ENCODE peak calls at places on chromosomes 3 and 15, in seven cellular contexts. N, M, G, D, E, L and Z are unnamed samples.

GRCh38 chr15:64930019-64930652 is 18.4 kb downstream of the ANKDD1A start:
- DNase-seq in N (no peak), M (no peak), G (no peak), D (no peak), E (no peak), L (no peak), Z (no peak)

GRCh38 chr15:31169558-31169957 is 68.0 kb upstream of the TRPM1 start:
- DNase-seq in N (no peak), M (no peak), G (no peak), D (no peak), E (no peak), L (no peak), Z (no peak)

GRCh38 chr15:55954862-55955605 is 38.4 kb downstream of the NEDD4 start:
- DNase-seq in N (no peak), M (no peak), G (no peak), D (no peak), E (no peak), L (no peak), Z (no peak)

GRCh38 chr3:43394071-43394501 is 107.7 kb downstream of the SNRK start:
- DNase-seq in N (no peak), M (peak; percentile 28), G (no peak), D (peak; percentile 68), E (no peak), L (no peak), Z (no peak)

GRCh38 chr15:68829068-68829467 is 8.4 kb upstream of the ANP32A start:
- DNase-seq in N (no peak), M (no peak), G (no peak), D (peak; percentile 25), E (peak; percentile 54), L (no peak), Z (no peak)

GRCh38 chr3:105505167-105505566 is 138.5 kb downstream of the ALCAM start:
- DNase-seq in N (no peak), M (no peak), G (no peak), D (no peak), E (no peak), L (no peak), Z (no peak)

GRCh38 chr3:144197582-144197981 is 226.0 kb downstream of the DIPK2A start:
- DNase-seq in N (no peak), M (no peak), G (no peak), D (no peak), E (no peak), L (no peak), Z (no peak)

GRCh38 chr3:65614585-65614984 is 424.1 kb downstream of the MAGI1 start:
- DNase-seq in N (no peak), M (no peak), G (no peak), D (no peak), E (no peak), L (no peak), Z (no peak)

GRCh38 chr3:23877324-23877980 is 39.3 kb downstream of the NKIRAS1 start:
- DNase-seq in N (no peak), M (no peak), G (no peak), D (peak; percentile 91), E (no peak), L (no peak), Z (no peak)

GRCh38 chr15:67840747-67841634 is 1.1 kb upstream of the RNU6-1 start:
- DNase-seq in N (no peak), M (no peak), G (no peak), D (peak; percentile 43), E (no peak), L (peak; percentile 8), Z (no peak)

GRCh38 chr3:64318001-64318400 is 92.7 kb upstream of the PRICKLE2 start:
- DNase-seq in N (no peak), M (no peak), G (no peak), D (peak; percentile 42), E (no peak), L (no peak), Z (no peak)

GRCh38 chr15:26889298-26889898 is 22.5 kb downstream of the GABRA5 start:
- DNase-seq in N (no peak), M (peak; percentile 63), G (peak; percentile 48), D (peak; percentile 67), E (peak; percentile 76), L (no peak), Z (peak; percentile 13)

GRCh38 chr15:56168394-56168793 is 75.3 kb downstream of the RFX7 start:
- DNase-seq in N (no peak), M (no peak), G (no peak), D (peak; percentile 51), E (no peak), L (no peak), Z (no peak)

GRCh38 chr3:63015614-63016016 is 140.4 kb upstream of the CADPS start:
- DNase-seq in N (no peak), M (no peak), G (no peak), D (no peak), E (peak; percentile 23), L (no peak), Z (no peak)

GRCh38 chr15:25501828-25502446 is 63.1 kb upstream of the UBE3A start:
- DNase-seq in N (no peak), M (peak; percentile 40), G (no peak), D (peak; percentile 32), E (no peak), L (no peak), Z (no peak)

GRCh38 chr15:77546050-77546501 is 86.6 kb downstream of the LINGO1 start:
- DNase-seq in N (no peak), M (peak; percentile 60), G (no peak), D (peak; percentile 94), E (no peak), L (no peak), Z (no peak)

GRCh38 chr3:71450162-71450561 is 133.4 kb downstream of the FOXP1 start:
- DNase-seq in N (no peak), M (peak; percentile 26), G (no peak), D (no peak), E (no peak), L (no peak), Z (no peak)

GRCh38 chr3:12235691-12236090 is 53.2 kb upstream of the PPARG start:
- DNase-seq in N (no peak), M (no peak), G (no peak), D (peak; percentile 53), E (no peak), L (no peak), Z (no peak)

GRCh38 chr15:94673801-94674200 is 442.4 kb downstream of the MCTP2 start:
- DNase-seq in N (no peak), M (no peak), G (no peak), D (no peak), E (no peak), L (no peak), Z (no peak)

GRCh38 chr3:143092191-143092590 is 27.4 kb upstream of the CHST2 start:
- DNase-seq in N (no peak), M (no peak), G (no peak), D (no peak), E (no peak), L (no peak), Z (no peak)

GRCh38 chr3:162112719-162113118 is 616.1 kb downstream of the OTOL1 start:
- DNase-seq in N (no peak), M (no peak), G (no peak), D (no peak), E (no peak), L (no peak), Z (no peak)

GRCh38 chr3:180804871-180805430 is 107.5 kb upstream of the FXR1 start:
- DNase-seq in N (no peak), M (no peak), G (no peak), D (peak; percentile 47), E (peak; percentile 46), L (no peak), Z (peak; percentile 78)

GRCh38 chr3:48634661-48635221 is 520 bp downstream of the SLC26A6 start:
- DNase-seq in N (peak; percentile 38), M (no peak), G (peak; percentile 37), D (peak; percentile 54), E (peak; percentile 28), L (no peak), Z (no peak)

GRCh38 chr3:158918008-158918407 is 116.2 kb downstream of the MFSD1 start:
- DNase-seq in N (no peak), M (peak; percentile 32), G (no peak), D (peak; percentile 87), E (peak; percentile 45), L (no peak), Z (peak; percentile 34)

GRCh38 chr3:132414841-132415240 is 2.5 kb upstream of the DNAJC13 start:
- DNase-seq in N (no peak), M (no peak), G (no peak), D (no peak), E (no peak), L (no peak), Z (no peak)

GRCh38 chr3:165874663-165875489 is 37.7 kb upstream of the BCHE start:
- DNase-seq in N (no peak), M (no peak), G (no peak), D (no peak), E (no peak), L (no peak), Z (no peak)

GRCh38 chr15:81419304-81419943 is 45.4 kb upstream of the TMC3 start:
- DNase-seq in N (no peak), M (no peak), G (no peak), D (peak; percentile 55), E (no peak), L (no peak), Z (peak; percentile 20)